ENCODE peak calls at places on chromosomes 5 and 9, in four cellular contexts. P is IMR-90, G is H9, T is mesendoderm. S is an unnamed sample.

GRCh38 chr5:167987490-167988270 is 303.8 kb upstream of the WWC1 start:
- DNase-seq in P (no peak), G (no peak), T (peak), S (peak)

GRCh38 chr5:59506285-59506877 is 387.1 kb downstream of the PDE4D start:
- DNase-seq in T (no peak), G (no peak), P (peak), S (no peak)

GRCh38 chr5:94969174-94969573 is 315.7 kb downstream of the MCTP1 start:
- DNase-seq in P (peak), T (peak), G (no peak), S (no peak)

GRCh38 chr5:50966986-50967385 is 300.5 kb downstream of the PARP8 start:
- DNase-seq in T (no peak), G (no peak), P (no peak), S (no peak)

GRCh38 chr9:123544007-123544827 is 188.2 kb downstream of the CRB2 start:
- DNase-seq in T (peak), P (peak), G (no peak), S (no peak)

GRCh38 chr9:546797-547223 is 294.7 kb upstream of the DMRT1 start:
- DNase-seq in T (peak), P (no peak), G (peak), S (no peak)

GRCh38 chr5:131252824-131253171 is 11.1 kb upstream of the CDC42SE2 start:
- DNase-seq in T (no peak), G (no peak), P (no peak), S (no peak)

GRCh38 chr5:72093231-72093630 is 14.0 kb upstream of the MAP1B start:
- DNase-seq in G (no peak), T (no peak), P (peak), S (no peak)

GRCh38 chr5:134085411-134085810 is 29.1 kb upstream of the TCF7 start:
- DNase-seq in P (no peak), T (no peak), G (no peak), S (no peak)

GRCh38 chr9:99051851-99052250 is 53.1 kb upstream of the TGFBR1 start:
- DNase-seq in G (no peak), P (no peak), T (no peak), S (no peak)

GRCh38 chr5:78972654-78973428 is 12.3 kb downstream of the ARSB start:
- DNase-seq in T (no peak), G (no peak), P (peak), S (no peak)

GRCh38 chr9:95570150-95570549 is 53.4 kb upstream of the PTCH1 start:
- DNase-seq in T (peak), G (no peak), P (peak), S (no peak)

GRCh38 chr5:102865171-102865509 is 110.0 kb downstream of the PAM start:
- DNase-seq in G (no peak), T (no peak), P (peak), S (no peak)

GRCh38 chr5:38373733-38374132 is 115.4 kb downstream of the EGFLAM start:
- DNase-seq in P (peak), T (no peak), G (no peak), S (no peak)

GRCh38 chr5:1409386-1410110 is 35.7 kb downstream of the SLC6A3 start:
- DNase-seq in P (peak), G (peak), T (peak), S (no peak)

GRCh38 chr5:138611295-138612220 is 36.4 kb upstream of the HSPA9 start:
- DNase-seq in P (no peak), T (peak), G (peak), S (peak)

GRCh38 chr5:138606378-138606777 is 31.2 kb upstream of the HSPA9 start:
- DNase-seq in T (no peak), G (no peak), P (no peak), S (no peak)

GRCh38 chr5:138605254-138605972 is 30.2 kb upstream of the HSPA9 start:
- DNase-seq in T (no peak), G (no peak), P (no peak), S (no peak)

GRCh38 chr5:138615461-138615860 is 40.3 kb upstream of the HSPA9 start:
- DNase-seq in T (no peak), P (no peak), G (no peak), S (no peak)

DNA sequence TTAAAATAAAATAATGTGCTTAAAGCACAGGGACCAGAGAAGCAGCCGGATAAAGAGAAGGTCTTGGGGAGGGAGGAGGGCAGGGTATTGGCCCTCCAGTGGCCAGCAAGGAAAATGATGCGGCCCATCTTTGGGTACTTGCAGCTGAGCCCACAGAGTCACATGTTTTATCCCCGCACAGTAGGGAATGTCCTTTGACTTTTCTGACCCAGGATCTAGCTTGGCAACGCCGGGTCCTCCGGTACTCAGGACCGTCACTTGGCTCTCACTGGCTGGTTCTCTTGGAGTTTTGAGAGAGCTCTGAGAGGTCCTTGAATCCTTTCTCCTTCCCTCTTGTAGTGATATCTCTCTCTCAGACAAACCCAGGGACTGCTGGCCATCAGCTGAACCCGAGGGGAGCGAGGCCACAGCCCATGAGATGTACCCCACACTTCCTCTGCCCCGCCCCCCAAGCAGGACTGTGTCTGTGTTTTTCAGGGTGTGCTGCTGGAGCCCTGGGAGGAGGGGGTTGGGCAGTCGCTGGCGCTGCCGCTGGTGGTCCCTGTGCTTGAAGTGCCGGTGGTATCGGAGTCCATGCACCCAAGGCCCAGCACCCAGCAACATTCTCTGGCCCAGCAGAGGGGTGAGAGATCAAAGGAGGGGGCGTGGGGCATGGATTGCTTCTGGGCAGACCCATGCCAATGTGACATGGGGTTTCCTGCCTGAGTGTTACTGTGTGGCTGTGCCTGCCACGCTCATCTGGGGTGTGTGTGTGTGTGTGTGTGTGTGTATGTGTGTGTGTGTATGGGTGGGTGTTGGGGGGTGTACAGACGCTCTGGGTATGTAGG is 35.5 kb upstream of the HSPA9 start:
- DNase-seq in P (no peak), G (peak), T (peak), S (no peak)
- H2BK5ac ChIP-seq in P (no peak), G (no peak), T (no peak), S (peak)

GRCh38 chr5:172910828-172911627 is 48.2 kb upstream of the RPL26L1 start:
- DNase-seq in T (peak), P (peak), G (peak), S (peak)
- H2BK5ac ChIP-seq in T (no peak), P (peak), G (no peak), S (no peak)

GRCh38 chr5:177508837-177509236 is 789 bp downstream of the DOK3 start:
- DNase-seq in G (no peak), P (no peak), T (no peak), S (no peak)
- H2BK5ac ChIP-seq in G (no peak), P (no peak), T (no peak), S (peak)

GRCh38 chr5:139839416-139839815 is 43.8 kb downstream of the PSD2 start:
- DNase-seq in P (no peak), T (no peak), G (no peak), S (no peak)
- H2BK5ac ChIP-seq in P (no peak), T (no peak), G (no peak), S (no peak)